ENCODE peak calls at places on chromosomes 12 and 14, in ten cellular contexts. G is endothelial cell of umbilical vein, F is breast epithelium, P is esophagus muscularis mucosa, X is H1, T is HCT116, U is sigmoid colon, K is transverse colon, Q is GM12878, W is stomach. Z is an unnamed sample. For H3K4me1, the result is how much of the 10 kb centered on the place peaks cover.

GRCh38 chr12:79407671-79408622 is 282.8 kb downstream of the PAWR start:
- DNase-seq in G (peak), F (peak), P (no peak), X (peak), T (peak), U (peak), K (peak), Q (peak), W (peak), Z (peak)

GRCh38 chr14:45085004-45085403 is 1.1 kb downstream of the PRPF39 start:
- DNase-seq in G (peak), F (no peak), P (no peak), X (no peak), T (no peak), U (no peak), K (no peak), Q (no peak), W (no peak), Z (no peak)

GRCh38 chr12:47304161-47304560 is 224.4 kb upstream of the AMIGO2 start:
- DNase-seq in G (no peak), F (no peak), P (no peak), X (no peak), T (no peak), U (no peak), K (no peak), Q (no peak), W (no peak), Z (no peak)

GRCh38 chr12:54261817-54262402 is 18.0 kb downstream of the CBX5 start:
- DNase-seq in G (no peak), F (no peak), P (no peak), X (no peak), T (no peak), U (no peak), K (no peak), Q (no peak), W (no peak), Z (no peak)

GRCh38 chr12:42759622-42760273 is 170.2 kb upstream of the PRICKLE1 start:
- DNase-seq in G (no peak), F (peak), P (peak), X (no peak), T (no peak), U (peak), K (peak), Q (no peak), W (peak), Z (peak)

GRCh38 chr14:91187271-91187670 is 57.2 kb downstream of the GPR68 start:
- DNase-seq in G (no peak), F (no peak), P (no peak), X (no peak), T (no peak), U (no peak), K (no peak), Q (no peak), W (no peak), Z (no peak)

GRCh38 chr12:103560604-103561101 is 26.4 kb upstream of the STAB2 start:
- DNase-seq in G (peak), F (no peak), P (peak), X (no peak), T (peak), U (no peak), K (no peak), Q (no peak), W (no peak), Z (no peak)

GRCh38 chr14:61064866-61065265 is 83.8 kb downstream of the SLC38A6 start:
- DNase-seq in G (no peak), F (no peak), P (no peak), X (no peak), T (no peak), U (no peak), K (no peak), Q (no peak), W (no peak), Z (no peak)

DNA sequence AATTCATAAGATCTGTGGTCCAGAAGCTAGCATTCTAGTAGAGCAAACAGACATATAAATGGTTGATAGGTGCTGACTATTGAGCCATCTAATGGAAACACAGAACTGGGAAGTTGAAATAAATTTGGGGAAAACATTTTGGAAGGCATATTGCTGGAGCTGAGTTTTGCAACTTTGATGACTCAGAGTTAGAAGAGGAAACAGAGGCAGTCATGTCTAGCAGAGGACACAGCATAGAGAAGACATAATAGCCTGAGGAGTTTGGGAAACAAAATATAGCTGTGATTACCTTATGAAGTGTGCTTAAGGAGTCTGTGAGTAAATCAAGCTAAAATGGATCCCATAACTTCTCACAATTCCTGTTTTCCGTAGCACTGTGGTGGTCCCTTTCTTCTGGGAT is 86.9 kb upstream of the FLRT2 start:
- DNase-seq in G (no peak), F (no peak), P (no peak), X (no peak), T (no peak), U (no peak), K (no peak), Q (no peak), W (no peak), Z (no peak)
- TF ChIP-seq POLR2AphosphoS5 in G (no peak), F (no peak), P (no peak), X (no peak), T (no peak), U (no peak), K (no peak), Q (no peak), W (no peak), Z (no peak)

GRCh38 chr14:99480856-99481744 is at the start of the genes CCNK and SETD3:
- DNase-seq in G (peak), F (peak), P (peak), X (peak), T (peak), U (peak), K (peak), Q (peak), W (peak), Z (peak)

GRCh38 chr14:99479903-99480855 is 480 bp downstream of the SETD3 start:
- DNase-seq in G (peak), F (peak), P (peak), X (no peak), T (peak), U (peak), K (peak), Q (no peak), W (peak), Z (peak)

GRCh38 chr14:99479160-99479902 is 1.3 kb downstream of the SETD3 start:
- DNase-seq in G (peak), F (no peak), P (no peak), X (no peak), T (no peak), U (no peak), K (no peak), Q (no peak), W (no peak), Z (no peak)

GRCh38 chr14:99484106-99484505 is 2.9 kb downstream of the CCNK start:
- DNase-seq in G (no peak), F (no peak), P (no peak), X (no peak), T (no peak), U (no peak), K (no peak), Q (no peak), W (no peak), Z (no peak)

GRCh38 chr14:99481745-99482099 is 513 bp downstream of the CCNK start:
- DNase-seq in G (no peak), F (no peak), P (no peak), X (no peak), T (no peak), U (no peak), K (no peak), Q (no peak), W (no peak), Z (peak)
- H3K4me1 ChIP-seq in G (under half), F (under half), P (half or more), X (under half), T (under half), U (under half), K (under half), Q (under half), W (half or more), Z (under half)

GRCh38 chr14:69972755-69973154 is 93.5 kb downstream of the SMOC1 start:
- DNase-seq in G (no peak), F (no peak), P (no peak), X (no peak), T (no peak), U (no peak), K (no peak), Q (no peak), W (no peak), Z (no peak)

GRCh38 chr14:69968151-69968550 is 88.9 kb downstream of the SMOC1 start:
- DNase-seq in G (no peak), F (no peak), P (no peak), X (no peak), T (no peak), U (no peak), K (no peak), Q (no peak), W (no peak), Z (no peak)

DNA sequence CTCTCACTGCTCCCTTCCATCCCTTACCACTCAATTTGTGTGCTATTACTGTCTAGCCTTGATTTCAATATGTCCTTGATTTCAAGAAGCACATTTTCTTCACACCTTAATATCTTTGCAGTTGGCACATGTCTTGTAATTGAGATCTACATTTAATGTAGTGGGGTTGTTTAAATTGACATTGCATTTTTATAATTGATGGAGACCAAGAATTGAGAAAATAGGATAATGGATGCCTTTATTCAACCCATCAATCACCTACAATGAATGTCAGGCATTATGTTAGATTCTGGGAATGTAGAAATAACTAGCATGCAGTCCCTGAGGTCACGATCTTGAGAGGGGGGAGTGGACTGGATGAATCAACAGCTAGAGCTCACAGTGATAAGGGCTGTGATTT is 94.6 kb downstream of the SMOC1 start:
- DNase-seq in G (no peak), F (no peak), P (no peak), X (no peak), T (no peak), U (no peak), K (no peak), Q (no peak), W (no peak), Z (no peak)
- TF ChIP-seq POLR2AphosphoS5 in G (no peak), F (no peak), P (no peak), X (no peak), T (no peak), U (no peak), K (no peak), Q (no peak), W (no peak), Z (no peak)

GRCh38 chr14:54676822-54677708 is 110.1 kb downstream of the SAMD4A start:
- DNase-seq in G (peak), F (no peak), P (no peak), X (no peak), T (peak), U (no peak), K (no peak), Q (no peak), W (no peak), Z (no peak)
- H3K4me1 ChIP-seq in G (under half), F (under half), P (half or more), X (under half), T (under half), U (under half), K (under half), Q (under half), W (under half), Z (under half)

GRCh38 chr12:53045646-53046045 is 4.2 kb upstream of the TNS2 start:
- DNase-seq in G (no peak), F (no peak), P (no peak), X (no peak), T (no peak), U (no peak), K (no peak), Q (no peak), W (no peak), Z (no peak)

GRCh38 chr12:53048780-53049401 is 974 bp upstream of the TNS2 start:
- DNase-seq in G (peak), F (no peak), P (peak), X (no peak), T (no peak), U (peak), K (peak), Q (no peak), W (peak), Z (no peak)

GRCh38 chr12:53048033-53048779 is 1.7 kb upstream of the TNS2 start:
- DNase-seq in G (peak), F (peak), P (no peak), X (no peak), T (no peak), U (peak), K (peak), Q (no peak), W (peak), Z (peak)

GRCh38 chr12:53046655-53047220 is 3.1 kb upstream of the TNS2 start:
- DNase-seq in G (peak), F (peak), P (peak), X (no peak), T (no peak), U (peak), K (peak), Q (no peak), W (peak), Z (peak)

DNA sequence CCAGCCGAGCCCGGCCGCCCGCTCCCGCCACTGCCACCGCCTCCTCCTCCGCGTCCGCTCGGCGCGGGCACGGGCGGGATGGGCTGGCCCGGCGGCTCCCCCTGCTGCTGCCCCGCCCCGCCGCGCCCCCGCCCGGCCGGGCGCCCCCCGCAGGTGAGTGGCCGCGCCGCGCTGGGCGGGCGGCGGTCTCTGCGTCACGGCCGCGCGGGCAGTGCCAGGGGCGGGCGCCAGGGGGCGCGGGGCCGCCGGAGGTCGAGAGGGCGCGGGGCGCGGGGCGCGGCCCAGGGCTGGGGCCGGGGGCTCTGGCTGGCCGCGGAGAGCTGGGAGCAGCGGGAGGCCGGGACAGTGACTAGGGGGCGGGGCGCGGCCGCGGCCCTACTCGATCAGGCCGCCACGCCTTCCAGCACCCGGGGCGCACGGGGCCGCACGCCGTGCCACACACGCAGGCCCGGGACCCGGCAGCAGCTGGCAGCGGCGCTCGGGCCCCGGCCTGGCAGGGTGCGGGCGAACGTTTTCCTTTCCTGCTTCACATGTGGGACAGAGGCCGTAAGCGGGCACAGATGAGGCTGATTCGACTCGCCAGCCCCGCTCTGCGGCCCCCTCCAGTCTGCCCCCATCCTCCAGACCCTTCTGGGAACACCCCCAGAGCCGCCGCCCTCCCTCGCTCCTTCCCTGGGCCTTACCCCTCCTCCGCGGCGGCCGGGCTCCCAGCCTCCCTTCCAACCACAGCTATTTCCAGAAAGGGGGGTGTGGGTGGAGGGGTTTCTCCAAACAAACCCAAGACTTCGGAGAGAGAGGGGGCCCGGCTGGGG is 2.4 kb upstream of the TNS2 start:
- DNase-seq in G (peak), F (peak), P (peak), X (peak), T (no peak), U (peak), K (peak), Q (no peak), W (peak), Z (peak)
- TF ChIP-seq POLR2AphosphoS5 in G (no peak), F (peak), P (peak), X (no peak), T (peak), U (no peak), K (peak), Q (no peak), W (peak), Z (no peak)

GRCh38 chr14:103517626-103518415 is 4.8 kb downstream of the CKB start:
- DNase-seq in G (no peak), F (no peak), P (no peak), X (peak), T (no peak), U (peak), K (peak), Q (no peak), W (peak), Z (no peak)

GRCh38 chr14:103516426-103517171 is 6.0 kb downstream of the CKB start:
- DNase-seq in G (no peak), F (no peak), P (no peak), X (no peak), T (no peak), U (peak), K (no peak), Q (no peak), W (no peak), Z (no peak)

GRCh38 chr14:103519043-103519836 is 3.4 kb downstream of the CKB start:
- DNase-seq in G (no peak), F (no peak), P (no peak), X (no peak), T (no peak), U (peak), K (no peak), Q (no peak), W (peak), Z (no peak)

GRCh38 chr14:103518416-103519042 is 4.1 kb downstream of the CKB start:
- DNase-seq in G (peak), F (no peak), P (no peak), X (peak), T (no peak), U (peak), K (peak), Q (no peak), W (peak), Z (peak)

GRCh38 chr14:103517172-103517566 is 5.5 kb downstream of the CKB start:
- DNase-seq in G (no peak), F (no peak), P (no peak), X (no peak), T (no peak), U (peak), K (no peak), Q (no peak), W (no peak), Z (no peak)
- H3K4me1 ChIP-seq in G (under half), F (under half), P (half or more), X (under half), T (under half), U (under half), K (under half), Q (under half), W (half or more), Z (under half)

GRCh38 chr12:6606331-6607131 is 648 bp downstream of the CHD4 start:
- DNase-seq in G (peak), F (peak), P (no peak), X (no peak), T (no peak), U (peak), K (peak), Q (no peak), W (peak), Z (peak)
- TF ChIP-seq POLR2AphosphoS5 in G (no peak), F (no peak), P (peak), X (no peak), T (no peak), U (peak), K (no peak), Q (peak), W (no peak), Z (no peak)